ENCODE peak calls at places on chromosomes 3 and 15, in nine cellular contexts. K, Z, H, O, S, V, J, U and A are unnamed samples.
A peak's percentile ranks its signal among the peaks of the same experiment; 100 is the strongest.

GRCh38 chr3:196502775-196503181 is 790 bp downstream of the RNF168 start:
- DNase-seq in K (peak; percentile 91), Z (peak; percentile 81), H (peak; percentile 88), O (peak; percentile 77), S (peak; percentile 81), V (peak; percentile 20), J (peak; percentile 43), U (peak; percentile 70), A (no peak)

GRCh38 chr3:147410518-147411234 is 1.5 kb downstream of the ZIC1 start:
- DNase-seq in K (peak; percentile 78), Z (peak; percentile 76), H (peak; percentile 90), O (peak; percentile 10), S (no peak), V (no peak), J (no peak), U (no peak), A (no peak)

GRCh38 chr3:34198309-34198708 is 399.9 kb downstream of the PDCD6IP start:
- DNase-seq in K (no peak), Z (no peak), H (no peak), O (no peak), S (no peak), V (no peak), J (no peak), U (no peak), A (no peak)

GRCh38 chr3:125582707-125583106 is 12.6 kb downstream of the OSBPL11 start:
- DNase-seq in K (peak; percentile 9), Z (no peak), H (peak; percentile 28), O (no peak), S (no peak), V (no peak), J (no peak), U (no peak), A (no peak)

GRCh38 chr15:100383302-100384107 is 41.7 kb upstream of the ADAMTS17 start:
- DNase-seq in K (peak; percentile 4), Z (no peak), H (peak; percentile 0), O (peak; percentile 34), S (peak; percentile 21), V (no peak), J (no peak), U (no peak), A (no peak)

GRCh38 chr15:84736375-84736774 is 12.0 kb upstream of the ZNF592 start:
- DNase-seq in K (no peak), Z (no peak), H (no peak), O (peak; percentile 80), S (peak; percentile 90), V (no peak), J (no peak), U (no peak), A (no peak)

GRCh38 chr3:109050591-109051167 is 67.3 kb downstream of the MORC1 start:
- DNase-seq in K (peak; percentile 28), Z (peak; percentile 21), H (no peak), O (peak; percentile 9), S (peak; percentile 20), V (peak; percentile 7), J (no peak), U (no peak), A (no peak)

GRCh38 chr3:42652611-42653302 is 740 bp upstream of the ZBTB47 start:
- DNase-seq in K (peak; percentile 88), Z (peak; percentile 59), H (peak; percentile 87), O (no peak), S (no peak), V (no peak), J (no peak), U (peak; percentile 51), A (peak; percentile 89)

GRCh38 chr15:58240191-58240932 is 102.2 kb downstream of the AQP9 start:
- DNase-seq in K (no peak), Z (no peak), H (no peak), O (no peak), S (no peak), V (no peak), J (no peak), U (no peak), A (no peak)

GRCh38 chr3:186476044-186476468 is 68.1 kb downstream of the CRYGS start:
- DNase-seq in K (no peak), Z (no peak), H (no peak), O (no peak), S (no peak), V (no peak), J (no peak), U (no peak), A (no peak)

GRCh38 chr3:124584552-124585391 is 145.5 kb upstream of the UMPS start:
- DNase-seq in K (peak; percentile 65), Z (peak; percentile 33), H (peak; percentile 67), O (peak; percentile 49), S (peak; percentile 54), V (peak; percentile 10), J (peak; percentile 13), U (no peak), A (peak; percentile 84)

GRCh38 chr3:172560026-172560425 is 36.8 kb upstream of the TNFSF10 start:
- DNase-seq in K (no peak), Z (no peak), H (no peak), O (no peak), S (no peak), V (no peak), J (no peak), U (no peak), A (no peak)

GRCh38 chr3:104909721-104910120 is 457.0 kb upstream of the ALCAM start:
- DNase-seq in K (peak; percentile 49), Z (peak; percentile 7), H (peak; percentile 49), O (no peak), S (no peak), V (peak; percentile 67), J (no peak), U (no peak), A (no peak)

GRCh38 chr3:136135039-136135802 is 60.9 kb downstream of the MSL2 start:
- DNase-seq in K (no peak), Z (no peak), H (no peak), O (no peak), S (no peak), V (no peak), J (no peak), U (no peak), A (no peak)

GRCh38 chr3:179723617-179724016 is 70.8 kb downstream of the USP13 start:
- DNase-seq in K (no peak), Z (no peak), H (no peak), O (no peak), S (peak; percentile 19), V (no peak), J (no peak), U (no peak), A (no peak)

GRCh38 chr3:21912656-21913055 is 161.6 kb upstream of the ZNF385D start:
- DNase-seq in K (peak; percentile 18), Z (no peak), H (peak; percentile 55), O (no peak), S (no peak), V (no peak), J (no peak), U (no peak), A (no peak)

GRCh38 chr3:72964633-72965032 is 32.0 kb upstream of the PPP4R2 start:
- DNase-seq in K (no peak), Z (no peak), H (no peak), O (no peak), S (no peak), V (no peak), J (no peak), U (no peak), A (no peak)

GRCh38 chr15:71411538-71412482 is 296.5 kb downstream of the THSD4 start:
- DNase-seq in K (peak; percentile 8), Z (peak; percentile 84), H (peak; percentile 76), O (no peak), S (no peak), V (no peak), J (no peak), U (no peak), A (no peak)

GRCh38 chr3:153060346-153060745 is 101.7 kb upstream of the RAP2B start:
- DNase-seq in K (no peak), Z (no peak), H (no peak), O (no peak), S (no peak), V (no peak), J (no peak), U (no peak), A (no peak)

GRCh38 chr3:134084230-134084950 is 54.7 kb upstream of the SLCO2A1 start:
- DNase-seq in K (no peak), Z (no peak), H (no peak), O (no peak), S (no peak), V (no peak), J (no peak), U (no peak), A (no peak)

GRCh38 chr3:172313671-172314070 is 134.6 kb downstream of the GHSR start:
- DNase-seq in K (no peak), Z (no peak), H (peak; percentile 47), O (no peak), S (no peak), V (no peak), J (no peak), U (no peak), A (no peak)

GRCh38 chr3:17039579-17039978 is 154.8 kb downstream of the PLCL2 start:
- DNase-seq in K (peak; percentile 92), Z (peak; percentile 50), H (peak; percentile 89), O (no peak), S (no peak), V (no peak), J (no peak), U (peak; percentile 93), A (no peak)

GRCh38 chr3:66985336-66985920 is 12.7 kb upstream of the KBTBD8 start:
- DNase-seq in K (no peak), Z (no peak), H (no peak), O (no peak), S (no peak), V (no peak), J (no peak), U (no peak), A (no peak)

GRCh38 chr15:44584162-44584749 is 47.3 kb downstream of the EIF3J start:
- DNase-seq in K (peak; percentile 41), Z (peak; percentile 62), H (peak; percentile 49), O (peak; percentile 52), S (peak; percentile 76), V (no peak), J (peak; percentile 11), U (no peak), A (no peak)

GRCh38 chr15:23397779-23398178 is 43.2 kb downstream of the GOLGA8S start:
- DNase-seq in K (no peak), Z (no peak), H (no peak), O (no peak), S (no peak), V (no peak), J (no peak), U (no peak), A (no peak)

GRCh38 chr3:45979378-45979777 is 16.2 kb downstream of the FYCO1 start:
- DNase-seq in K (no peak), Z (no peak), H (no peak), O (no peak), S (no peak), V (no peak), J (no peak), U (no peak), A (no peak)

GRCh38 chr3:168476360-168476980 is 380.7 kb upstream of the GOLIM4 start:
- DNase-seq in K (no peak), Z (no peak), H (no peak), O (no peak), S (no peak), V (no peak), J (no peak), U (no peak), A (no peak)

GRCh38 chr15:98609144-98609852 is 39.0 kb upstream of the IGF1R start:
- DNase-seq in K (peak; percentile 82), Z (peak; percentile 82), H (peak; percentile 77), O (no peak), S (no peak), V (no peak), J (no peak), U (peak; percentile 23), A (no peak)

GRCh38 chr3:194574639-194575483 is 58.4 kb downstream of the TMEM44 start:
- DNase-seq in K (peak; percentile 86), Z (no peak), H (peak; percentile 58), O (no peak), S (no peak), V (no peak), J (no peak), U (no peak), A (no peak)

GRCh38 chr3:135456182-135456790 is 509.2 kb upstream of the PPP2R3A start:
- DNase-seq in K (no peak), Z (no peak), H (no peak), O (no peak), S (no peak), V (peak; percentile 43), J (no peak), U (no peak), A (no peak)

GRCh38 chr3:52339612-52340011 is 23.5 kb downstream of the DNAH1 start:
- DNase-seq in K (peak; percentile 68), Z (peak; percentile 49), H (peak; percentile 76), O (peak; percentile 82), S (peak; percentile 44), V (peak; percentile 56), J (peak; percentile 7), U (peak; percentile 60), A (no peak)